ENCODE peak calls at places on chromosomes 4 and X, in six cellular contexts. W is stomach, S is suprapubic skin, X is HCT116, F is spleen, L is GM23338. Q is an unnamed sample.

GRCh38 chr4:51895816-51896408 is 53.0 kb downstream of the DCUN1D4 start:
- DNase-seq in S (no peak), F (no peak), X (peak; percentile 45), W (peak; percentile 62), L (peak; percentile 85), Q (peak; percentile 61)

GRCh38 chrX:11447418-11447817 is 154.2 kb downstream of the AMELX start:
- DNase-seq in W (no peak), S (no peak), X (no peak), F (no peak), L (no peak), Q (no peak)

GRCh38 chrX:133608406-133608805 is 193.1 kb upstream of the GPC4 start:
- DNase-seq in X (no peak), S (no peak), L (no peak), F (no peak), W (no peak), Q (no peak)

GRCh38 chr4:40963912-40964478 is 214.2 kb downstream of the NSUN7 start:
- DNase-seq in X (no peak), F (no peak), S (no peak), W (no peak), L (no peak), Q (no peak)

GRCh38 chrX:19824603-19825002 is 62.8 kb downstream of the SH3KBP1 start:
- DNase-seq in W (no peak), L (no peak), S (no peak), F (no peak), X (no peak), Q (no peak)

GRCh38 chr4:94728056-94728766 is 29.5 kb upstream of the BMPR1B start:
- DNase-seq in X (no peak), L (no peak), F (no peak), W (no peak), S (no peak), Q (no peak)

GRCh38 chr4:72084587-72085011 is 52.8 kb downstream of the NPFFR2 start:
- DNase-seq in L (no peak), W (no peak), S (no peak), X (no peak), F (no peak), Q (no peak)

GRCh38 chr4:15145709-15146108 is 143.4 kb downstream of the CPEB2 start:
- DNase-seq in W (no peak), F (no peak), L (no peak), S (no peak), X (no peak), Q (no peak)

GRCh38 chrX:10892605-10893225 is 218.4 kb upstream of the HCCS start:
- DNase-seq in X (no peak), S (no peak), W (no peak), F (no peak), L (no peak), Q (no peak)

GRCh38 chrX:139559383-139560042 is 29.0 kb downstream of the F9 start:
- DNase-seq in S (no peak), F (no peak), W (peak; percentile 36), L (peak; percentile 63), X (peak; percentile 24), Q (peak; percentile 10)

GRCh38 chr4:162931257-162931648 is 235.4 kb downstream of the NAF1 start:
- DNase-seq in W (no peak), L (peak; percentile 12), F (no peak), X (no peak), S (no peak), Q (no peak)

GRCh38 chrX:130125090-130125489 is 14.8 kb upstream of the ELF4 start:
- DNase-seq in X (no peak), S (no peak), L (no peak), F (no peak), W (peak; percentile 83), Q (peak; percentile 22)

GRCh38 chrX:24198101-24198500 is 48.6 kb downstream of the ZFX start:
- DNase-seq in X (no peak), F (no peak), W (no peak), L (no peak), S (no peak), Q (no peak)

GRCh38 chr4:146232131-146232722 is 17.9 kb downstream of the REELD1 start:
- DNase-seq in X (no peak), S (no peak), W (peak; percentile 52), L (no peak), F (no peak), Q (no peak)

GRCh38 chr4:146224331-146224966 is 10.1 kb downstream of the REELD1 start:
- DNase-seq in X (no peak), F (no peak), W (no peak), S (no peak), L (no peak), Q (no peak)

GRCh38 chr4:146229406-146229805 is 15.1 kb downstream of the REELD1 start:
- DNase-seq in L (no peak), X (no peak), S (no peak), F (no peak), W (no peak), Q (no peak)
- TF ChIP-seq CTCF in L (no peak), X (no peak), S (no peak), F (no peak), W (no peak), Q (no peak)

GRCh38 chrX:2677764-2678163 is 13.3 kb upstream of the CD99 start:
- DNase-seq in W (peak; percentile 33), L (no peak), S (peak; percentile 87), X (peak; percentile 40), F (no peak), Q (peak; percentile 53)
- H3K4me3 ChIP-seq in W (no peak overlapping the region), L (no peak overlapping the region), S (no peak overlapping the region), X (no peak overlapping the region), F (no peak overlapping the region), Q (no peak overlapping the region)

GRCh38 chr4:68349361-68350360 is at the start of gene YTHDC1:
- DNase-seq in X (peak; percentile 91), W (peak; percentile 97), S (peak; percentile 98), L (peak; percentile 99), F (peak; percentile 98), Q (peak; percentile 98)
- TF ChIP-seq POLR2AphosphoS5 in X (peak; percentile 87), W (peak; percentile 99), S (peak; percentile 97), L (peak; percentile 94), F (peak; percentile 99), Q (peak; percentile 98)

GRCh38 chrX:51148848-51149247 is 183.8 kb upstream of the NUDT10 start:
- DNase-seq in X (peak; percentile 19), F (no peak), S (no peak), L (peak; percentile 62), W (no peak), Q (no peak)
- TF ChIP-seq CTCF in X (peak; percentile 27), F (peak; percentile 23), S (no peak), L (peak; percentile 50), W (no peak), Q (peak; percentile 13)

GRCh38 chr4:108533876-108534275 is 86.5 kb upstream of the RPL34 start:
- DNase-seq in X (no peak), F (no peak), W (no peak), L (no peak), S (no peak), Q (no peak)

GRCh38 chr4:108531461-108531860 is 88.9 kb upstream of the RPL34 start:
- DNase-seq in X (no peak), W (no peak), S (no peak), F (no peak), L (no peak), Q (no peak)

GRCh38 chr4:108535757-108536156 is 84.6 kb upstream of the RPL34 start:
- DNase-seq in X (no peak), W (no peak), F (no peak), L (no peak), S (no peak), Q (no peak)

GRCh38 chr4:108532187-108532586 is 88.2 kb upstream of the RPL34 start:
- DNase-seq in F (no peak), S (no peak), X (no peak), W (no peak), L (no peak), Q (peak; percentile 8)

DNA sequence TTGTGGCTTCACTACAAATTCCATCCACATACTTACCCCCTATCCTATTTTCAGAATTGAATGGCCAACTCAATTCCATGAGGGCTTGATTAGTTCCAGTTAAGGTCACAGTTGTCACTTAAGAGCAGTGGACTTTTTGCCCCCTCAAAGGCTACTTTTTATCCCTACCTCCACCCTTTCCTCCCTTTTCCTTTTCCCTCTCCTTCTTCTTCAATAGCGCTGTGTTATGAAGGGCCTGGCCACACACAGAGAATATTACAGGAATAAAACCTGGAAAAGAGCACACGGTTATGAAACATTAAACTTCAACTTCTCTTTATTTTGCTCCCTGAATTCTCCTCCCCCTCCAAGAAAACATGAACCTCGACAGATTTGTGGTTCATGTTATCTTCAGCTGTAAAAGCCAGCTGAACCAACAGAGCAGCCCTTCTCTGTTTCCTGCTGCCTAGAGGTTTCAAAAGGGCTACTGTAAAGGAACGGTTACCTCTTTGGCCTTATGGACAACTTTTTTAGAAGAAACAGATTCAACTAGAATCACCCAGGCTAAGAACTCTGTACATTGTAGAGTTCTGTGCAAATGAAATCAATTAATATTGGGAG is 87.0 kb upstream of the RPL34 start:
- DNase-seq in F (no peak), S (no peak), L (no peak), W (no peak), X (no peak), Q (no peak)
- H3K4me3 ChIP-seq in F (no peak overlapping the region), S (no peak overlapping the region), L (no peak overlapping the region), W (no peak overlapping the region), X (no peak overlapping the region), Q (no peak overlapping the region)

Q was measured in transverse colon.